ENCODE peak calls at places on chromosomes 6 and 20, in five cellular contexts. R is mammary epithelial cell, T is testis, S is PC-3, D is lung. G is an unnamed sample.

GRCh38 chr20:34703573-34704176 is 469 bp upstream of the TP53INP2 start:
- DNase-seq in D (no peak), R (peak), T (peak), S (peak), G (no peak)

GRCh38 chr6:9711313-9711712 is 703.6 kb downstream of the TFAP2A start:
- DNase-seq in D (no peak), R (no peak), S (no peak), T (no peak), G (no peak)

GRCh38 chr20:62540504-62540903 is 64.7 kb upstream of the GATA5 start:
- DNase-seq in T (no peak), R (no peak), S (no peak), D (no peak), G (no peak)

GRCh38 chr20:33359399-33360261 is 41.7 kb downstream of the CDK5RAP1 start:
- DNase-seq in T (no peak), S (no peak), R (no peak), D (no peak), G (no peak)

GRCh38 chr20:63625771-63626423 is 1.0 kb downstream of the GMEB2 start:
- DNase-seq in D (no peak), S (peak), T (no peak), R (no peak), G (no peak)

GRCh38 chr20:33301192-33301930 is 18.3 kb downstream of the BPIFB1 start:
- DNase-seq in R (peak), S (no peak), T (no peak), D (no peak), G (no peak)

GRCh38 chr6:7479801-7480266 is 61.6 kb upstream of the DSP start:
- DNase-seq in D (peak), S (peak), R (peak), T (no peak), G (no peak)

GRCh38 chr6:151215999-151216398 is 23.8 kb upstream of the AKAP12 start:
- DNase-seq in D (no peak), R (no peak), S (no peak), T (no peak), G (no peak)

GRCh38 chr6:39295538-39295937 is 18.7 kb downstream of the KCNK17 start:
- DNase-seq in S (no peak), D (peak), T (no peak), R (no peak), G (no peak)

GRCh38 chr6:113632220-113632864 is 224.8 kb upstream of the MARCKS start:
- DNase-seq in R (peak), T (no peak), S (peak), D (peak), G (no peak)

GRCh38 chr6:43128926-43129325 is 42.1 kb upstream of the SRF start:
- DNase-seq in R (no peak), S (no peak), T (no peak), D (no peak), G (no peak)

GRCh38 chr6:3285732-3286131 is 27.0 kb downstream of the PSMG4 start:
- DNase-seq in D (no peak), S (no peak), T (no peak), R (no peak), G (no peak)

GRCh38 chr6:7461416-7461815 is 71.8 kb downstream of the RIOK1 start:
- DNase-seq in R (peak), D (no peak), T (no peak), S (no peak), G (no peak)

GRCh38 chr6:47105469-47106188 is 63.5 kb upstream of the ADGRF1 start:
- DNase-seq in S (no peak), D (no peak), R (no peak), T (no peak), G (no peak)

GRCh38 chr20:13085275-13085674 is 76.5 kb downstream of the SPTLC3 start:
- DNase-seq in S (peak), T (no peak), D (no peak), R (peak), G (no peak)

GRCh38 chr20:63967330-63968135 is 2.2 kb downstream of the ZNF512B start:
- DNase-seq in R (no peak), T (no peak), S (no peak), D (no peak), G (no peak)

GRCh38 chr6:169805242-169805838 is 53.9 kb downstream of the ERMARD start:
- DNase-seq in T (no peak), S (no peak), R (no peak), D (peak), G (no peak)

GRCh38 chr20:25571817-25572216 is 13.5 kb downstream of the NINL start:
- DNase-seq in T (no peak), S (no peak), R (no peak), D (no peak), G (no peak)

GRCh38 chr20:50274570-50275430 is 84.2 kb downstream of the CEBPB start:
- DNase-seq in R (no peak), S (no peak), D (peak), T (peak), G (no peak)

GRCh38 chr6:154478691-154479090 is 31.8 kb downstream of the CNKSR3 start:
- DNase-seq in S (no peak), D (no peak), R (no peak), T (no peak), G (no peak)

GRCh38 chr6:154478021-154478651 is 32.3 kb downstream of the CNKSR3 start:
- DNase-seq in S (no peak), D (peak), R (no peak), T (peak), G (no peak)

GRCh38 chr6:154479388-154480143 is 30.9 kb downstream of the CNKSR3 start:
- DNase-seq in D (no peak), R (no peak), S (no peak), T (no peak), G (no peak)

GRCh38 chr6:154481541-154482013 is 28.9 kb downstream of the CNKSR3 start:
- DNase-seq in T (no peak), D (no peak), S (no peak), R (no peak), G (no peak)

GRCh38 chr6:154480144-154480639 is 30.3 kb downstream of the CNKSR3 start:
- DNase-seq in D (no peak), S (no peak), T (no peak), R (no peak), G (no peak)
- H3K4me3 ChIP-seq in D (no peak), S (no peak), T (no peak), R (no peak), G (no peak)

GRCh38 chr6:166251196-166251595 is 57.0 kb downstream of the PRR18 start:
- DNase-seq in R (no peak), T (no peak), S (no peak), D (no peak), G (no peak)
- TF ChIP-seq CTCF in R (no peak), T (no peak), S (no peak), D (no peak), G (no peak)

GRCh38 chr6:41964201-41964887 is 22.7 kb upstream of the CCND3 start:
- DNase-seq in R (no peak), S (no peak), D (no peak), T (no peak), G (peak)

GRCh38 chr6:41967312-41968287 is 26.0 kb upstream of the CCND3 start:
- DNase-seq in T (no peak), D (peak), S (peak), R (peak), G (no peak)

GRCh38 chr6:41966214-41966920 is 24.8 kb upstream of the CCND3 start:
- DNase-seq in R (no peak), T (no peak), S (no peak), D (no peak), G (no peak)

GRCh38 chr6:41966961-41967311 is 25.3 kb upstream of the CCND3 start:
- DNase-seq in T (no peak), S (peak), D (no peak), R (peak), G (no peak)

GRCh38 chr6:41965429-41966213 is 24.0 kb upstream of the CCND3 start:
- DNase-seq in R (no peak), T (peak), D (no peak), S (no peak), G (no peak)
- H3K4me3 ChIP-seq in R (no peak), T (no peak), D (no peak), S (no peak), G (no peak)

GRCh38 chr6:41941280-41942044 is at the start of gene CCND3:
- DNase-seq in S (peak), D (peak), T (peak), R (peak), G (peak)
- TF ChIP-seq CTCF in S (no peak), D (no peak), T (no peak), R (no peak), G (peak)

G was measured in WERI-Rb-1.